ENCODE peak calls at places on chromosomes 6 and 20, in nine cellular contexts. Y is HepG2; V is HTR-8/SVneo; Z is T-helper 1 cell; W is KBM-7; P is BJ; D is GM23248; G is activated CD8-positive, alpha-beta memory T cell treated with anti-CD3 and anti-CD28 coated beads, Interleukin-2, amount 10 ng/mL, durations not matched to agents 7 days and 5 days; E is activated T-cell treated with anti-CD3 and anti-CD28 coated beads for 1 hour. O is an unnamed sample.
A peak's percentile ranks its signal among the peaks of the same experiment; 100 is the strongest.

GRCh38 chr6:149026530-149026942 is 279.7 kb downstream of the UST start:
- DNase-seq in Y (peak; percentile 48), V (peak; percentile 33), Z (no peak), W (peak; percentile 86), P (peak; percentile 89), D (peak; percentile 94), G (no peak), E (no peak), O (no peak)

GRCh38 chr6:73739097-73739496 is 43.1 kb downstream of the CD109 start:
- DNase-seq in Y (peak; percentile 66), V (peak; percentile 44), Z (no peak), W (peak; percentile 63), P (no peak), D (peak; percentile 75), G (no peak), E (no peak), O (no peak)

GRCh38 chr6:121849477-121849876 is 414.0 kb downstream of the GJA1 start:
- DNase-seq in Y (peak; percentile 67), V (peak; percentile 67), Z (no peak), W (peak; percentile 69), P (no peak), D (peak; percentile 72), G (peak; percentile 44), E (no peak), O (peak; percentile 8)

GRCh38 chr6:149974825-149975224 is 11.1 kb downstream of the ULBP1 start:
- DNase-seq in Y (no peak), V (no peak), Z (no peak), W (peak; percentile 62), P (no peak), D (no peak), G (peak; percentile 37), E (no peak), O (no peak)

GRCh38 chr6:53466257-53466656 is 78.6 kb downstream of the GCLC start:
- DNase-seq in Y (no peak), V (no peak), Z (no peak), W (no peak), P (no peak), D (peak; percentile 50), G (no peak), E (no peak), O (no peak)

GRCh38 chr20:24693466-24694156 is 224.2 kb downstream of the SYNDIG1 start:
- DNase-seq in Y (no peak), V (no peak), Z (no peak), W (no peak), P (no peak), D (no peak), G (peak; percentile 27), E (no peak), O (no peak)

GRCh38 chr6:90536516-90536915 is 50.4 kb downstream of the MAP3K7 start:
- DNase-seq in Y (no peak), V (no peak), Z (no peak), W (no peak), P (no peak), D (no peak), G (no peak), E (no peak), O (no peak)

GRCh38 chr6:124007915-124008688 is 204.4 kb downstream of the NKAIN2 start:
- DNase-seq in Y (peak; percentile 55), V (no peak), Z (no peak), W (no peak), P (no peak), D (no peak), G (no peak), E (no peak), O (no peak)

GRCh38 chr6:28758046-28758817 is 165.6 kb downstream of the TRIM27 start:
- DNase-seq in Y (peak; percentile 80), V (peak; percentile 55), Z (no peak), W (no peak), P (no peak), D (no peak), G (no peak), E (no peak), O (no peak)

GRCh38 chr6:155100087-155100486 is 105.0 kb downstream of the TIAM2 start:
- DNase-seq in Y (no peak), V (no peak), Z (no peak), W (no peak), P (no peak), D (no peak), G (peak; percentile 18), E (no peak), O (no peak)

GRCh38 chr6:121873595-121873994 is 438.1 kb downstream of the GJA1 start:
- DNase-seq in Y (peak; percentile 63), V (no peak), Z (no peak), W (no peak), P (no peak), D (no peak), G (no peak), E (no peak), O (no peak)

GRCh38 chr6:98835149-98836024 is 1.0 kb downstream of the POU3F2 start:
- DNase-seq in Y (no peak), V (no peak), Z (no peak), W (peak; percentile 23), P (no peak), D (no peak), G (no peak), E (no peak), O (no peak)

GRCh38 chr6:166201878-166202277 is 34.2 kb upstream of the TBXT start:
- DNase-seq in Y (no peak), V (no peak), Z (no peak), W (no peak), P (no peak), D (no peak), G (no peak), E (no peak), O (no peak)

GRCh38 chr20:835220-836045 is 1.9 kb downstream of the FAM110A start:
- DNase-seq in Y (no peak), V (no peak), Z (no peak), W (no peak), P (no peak), D (no peak), G (no peak), E (no peak), O (no peak)

GRCh38 chr6:133890941-133891813 is 2.3 kb downstream of the TCF21 start:
- DNase-seq in Y (no peak), V (peak; percentile 28), Z (no peak), W (no peak), P (no peak), D (peak; percentile 51), G (peak; percentile 43), E (no peak), O (no peak)

GRCh38 chr6:30163090-30163917 is at the start of gene TRIM15:
- DNase-seq in Y (peak; percentile 90), V (no peak), Z (no peak), W (peak; percentile 58), P (no peak), D (peak; percentile 18), G (peak; percentile 57), E (no peak), O (no peak)

GRCh38 chr6:138970856-138971425 is 17.1 kb downstream of the REPS1 start:
- DNase-seq in Y (no peak), V (peak; percentile 54), Z (no peak), W (no peak), P (peak; percentile 65), D (peak; percentile 97), G (peak; percentile 46), E (no peak), O (no peak)

GRCh38 chr20:45621593-45621992 is 7.9 kb upstream of the WFDC10A start:
- DNase-seq in Y (peak; percentile 66), V (no peak), Z (no peak), W (no peak), P (no peak), D (no peak), G (no peak), E (no peak), O (no peak)

GRCh38 chr6:134410531-134410930 is 92.6 kb upstream of the SGK1 start:
- DNase-seq in Y (no peak), V (no peak), Z (no peak), W (no peak), P (no peak), D (no peak), G (no peak), E (no peak), O (no peak)

GRCh38 chr6:146361367-146361924 is 182.2 kb upstream of the RAB32 start:
- DNase-seq in Y (no peak), V (no peak), Z (no peak), W (no peak), P (no peak), D (peak; percentile 46), G (no peak), E (no peak), O (no peak)

GRCh38 chr20:58483470-58483869 is 31.7 kb downstream of the APCDD1L start:
- DNase-seq in Y (no peak), V (no peak), Z (no peak), W (no peak), P (no peak), D (no peak), G (no peak), E (no peak), O (no peak)